ENCODE peak calls at places on chromosomes 16 and 17, in five cellular contexts. I, C, H, G and Z are unnamed samples.

GRCh38 chr16:630815-631405 is at the start of gene WFIKKN1:
- DNase-seq in H (peak; percentile 77), I (no peak), C (no peak), G (peak; percentile 85), Z (no peak)

GRCh38 chr17:72126575-72127486 is 6.0 kb downstream of the SOX9 start:
- DNase-seq in H (peak; percentile 47), C (no peak), G (no peak), I (no peak), Z (peak; percentile 38)

GRCh38 chr16:24999088-24999670 is 16.0 kb downstream of the ARHGAP17 start:
- DNase-seq in I (no peak), G (no peak), C (no peak), H (no peak), Z (no peak)

GRCh38 chr16:12141073-12141472 is 164.5 kb downstream of the SNX29 start:
- DNase-seq in C (no peak), G (no peak), I (no peak), H (no peak), Z (no peak)

GRCh38 chr16:57846078-57846697 is 43.9 kb upstream of the KIFC3 start:
- DNase-seq in I (no peak), G (peak; percentile 82), C (no peak), H (peak; percentile 53), Z (no peak)

GRCh38 chr16:86026136-86026905 is 127.4 kb downstream of the IRF8 start:
- DNase-seq in H (no peak), C (no peak), G (no peak), I (no peak), Z (no peak)

GRCh38 chr16:49857423-49858181 is 1.7 kb upstream of the ZNF423 start:
- DNase-seq in I (no peak), H (peak; percentile 82), G (peak; percentile 85), C (no peak), Z (peak; percentile 46)

GRCh38 chr16:80824623-80825364 is 20.4 kb upstream of the CDYL2 start:
- DNase-seq in H (peak; percentile 46), G (peak; percentile 17), I (peak; percentile 38), C (no peak), Z (peak; percentile 82)

GRCh38 chr16:85309656-85310587 is 197.7 kb upstream of the CIBAR2 start:
- DNase-seq in G (no peak), I (no peak), C (no peak), H (peak; percentile 53), Z (no peak)

GRCh38 chr16:57871457-57871856 is 69.2 kb upstream of the KIFC3 start:
- DNase-seq in C (no peak), G (no peak), H (no peak), I (no peak), Z (peak; percentile 63)

GRCh38 chr16:24013733-24014645 is 178.2 kb downstream of the PRKCB start:
- DNase-seq in I (no peak), H (no peak), G (no peak), C (no peak), Z (no peak)

GRCh38 chr16:75443301-75443700 is 10.0 kb upstream of the CFDP1 start:
- DNase-seq in H (no peak), C (no peak), G (no peak), I (no peak), Z (peak; percentile 50)

GRCh38 chr16:57091990-57092785 is at the start of gene CPNE2:
- DNase-seq in G (peak; percentile 42), C (no peak), I (no peak), H (peak; percentile 70), Z (peak; percentile 29)

GRCh38 chr17:35082073-35082657 is 18.7 kb upstream of the RFFL start:
- DNase-seq in C (no peak), I (peak; percentile 52), H (no peak), G (no peak), Z (peak; percentile 75)

GRCh38 chr17:80860101-80860671 is 131.5 kb upstream of the CHMP6 start:
- DNase-seq in C (no peak), G (no peak), I (no peak), H (no peak), Z (no peak)

GRCh38 chr16:47581114-47581513 is 120.0 kb downstream of the PHKB start:
- DNase-seq in I (no peak), C (no peak), H (no peak), G (no peak), Z (no peak)

GRCh38 chr16:48367443-48368049 is 17.7 kb downstream of the SIAH1 start:
- DNase-seq in H (no peak), I (no peak), G (no peak), C (no peak), Z (no peak)

GRCh38 chr17:75060434-75061054 is 13.5 kb downstream of the KCTD2 start:
- DNase-seq in G (no peak), H (no peak), C (no peak), I (no peak), Z (no peak)

GRCh38 chr16:11413907-11414595 is 68.8 kb downstream of the RMI2 start:
- DNase-seq in G (no peak), I (no peak), H (no peak), C (no peak), Z (no peak)

GRCh38 chr17:40905370-40905769 is 20.3 kb upstream of the KRT20 start:
- DNase-seq in C (no peak), H (no peak), G (no peak), I (no peak), Z (no peak)

GRCh38 chr16:48971571-48972071 is 310.0 kb downstream of the CBLN1 start:
- DNase-seq in G (no peak), H (no peak), I (no peak), C (no peak), Z (no peak)

GRCh38 chr17:28030386-28030785 is 12.1 kb upstream of the NLK start:
- DNase-seq in I (no peak), C (no peak), H (peak; percentile 82), G (no peak), Z (no peak)

GRCh38 chr16:65832679-65833078 is 533.8 kb upstream of the CDH5 start:
- DNase-seq in C (no peak), H (no peak), I (no peak), G (no peak), Z (no peak)

GRCh38 chr16:35752012-35752772 is 2292.8 kb downstream of the TP53TG3F start:
- DNase-seq in I (no peak), C (no peak), H (peak; percentile 7), G (no peak), Z (no peak)

GRCh38 chr17:75498726-75499213 is 16.6 kb downstream of the CASKIN2 start:
- DNase-seq in H (no peak), G (peak; percentile 34), I (no peak), C (no peak), Z (no peak)

GRCh38 chr16:610513-611381 is 20.0 kb upstream of the WFIKKN1 start:
- DNase-seq in I (no peak), C (no peak), G (peak; percentile 83), H (peak; percentile 75), Z (no peak)

GRCh38 chr16:28212532-28212873 is 738 bp upstream of the XPO6 start:
- DNase-seq in C (no peak), G (no peak), I (no peak), H (no peak), Z (peak; percentile 28)

GRCh38 chr17:60327870-60328362 is 64.0 kb downstream of the USP32 start:
- DNase-seq in C (no peak), H (no peak), G (no peak), I (no peak), Z (no peak)

GRCh38 chr17:31654936-31655335 is 204.1 kb downstream of the COPRS start:
- DNase-seq in I (no peak), G (no peak), H (no peak), C (no peak), Z (no peak)

GRCh38 chr17:2103456-2103855 is 48.6 kb downstream of the HIC1 start:
- DNase-seq in I (no peak), H (no peak), G (no peak), C (no peak), Z (no peak)